ENCODE peak calls at places on chromosome 2, in six cellular contexts. B, Q, N, G, D and F are unnamed samples.

GRCh38 chr2:225070811-225071210 is 28.5 kb upstream of the DOCK10 start:
- DNase-seq in D (no peak), B (no peak), N (no peak), Q (no peak), G (no peak), F (no peak)

GRCh38 chr2:46481541-46482193 is 2.3 kb downstream of the TMEM247 start:
- DNase-seq in B (no peak), D (no peak), Q (no peak), N (no peak), G (no peak), F (no peak)

GRCh38 chr2:27322301-27322765 is 564 bp downstream of the MPV17 start:
- DNase-seq in Q (no peak), G (no peak), N (no peak), D (no peak), B (no peak), F (no peak)

GRCh38 chr2:188046437-188046836 is 245.2 kb upstream of the GULP1 start:
- DNase-seq in N (no peak), B (no peak), G (no peak), D (no peak), Q (no peak), F (no peak)

GRCh38 chr2:230414302-230414701 is 1.7 kb upstream of the SP100 start:
- DNase-seq in D (no peak), Q (no peak), G (no peak), B (no peak), N (no peak), F (no peak)

GRCh38 chr2:53509827-53510785 is 257.5 kb upstream of the CHAC2 start:
- DNase-seq in B (no peak), G (no peak), Q (no peak), N (no peak), D (no peak), F (no peak)

GRCh38 chr2:134657650-134658250 is 61.0 kb downstream of the TMEM163 start:
- DNase-seq in B (peak; percentile 23), N (no peak), D (no peak), G (no peak), Q (no peak), F (no peak)

GRCh38 chr2:143468341-143468888 is 339.2 kb downstream of the ARHGAP15 start:
- DNase-seq in G (no peak), B (no peak), D (peak; percentile 30), N (no peak), Q (no peak), F (no peak)

GRCh38 chr2:160993543-160994090 is 166.6 kb upstream of the TANK start:
- DNase-seq in N (no peak), Q (no peak), G (no peak), B (no peak), D (no peak), F (no peak)

GRCh38 chr2:40242315-40242714 is 209.6 kb downstream of the SLC8A1 start:
- DNase-seq in G (no peak), B (no peak), N (no peak), Q (no peak), D (no peak), F (no peak)

GRCh38 chr2:219630770-219631405 is 3.5 kb downstream of the SLC4A3 start:
- DNase-seq in N (no peak), D (no peak), G (no peak), B (no peak), Q (no peak), F (peak; percentile 61)

GRCh38 chr2:138183700-138184099 is 219.4 kb downstream of the HNMT start:
- DNase-seq in B (no peak), G (no peak), N (no peak), D (no peak), Q (no peak), F (no peak)

GRCh38 chr2:204452464-204453023 is 92.7 kb upstream of the PARD3B start:
- DNase-seq in N (no peak), D (no peak), Q (no peak), G (no peak), B (peak; percentile 74), F (peak; percentile 79)

GRCh38 chr2:216661639-216662375 is 28.6 kb downstream of the IGFBP2 start:
- DNase-seq in Q (no peak), D (no peak), G (no peak), B (peak; percentile 36), N (no peak), F (no peak)

GRCh38 chr2:185187421-185187820 is 551.2 kb upstream of the FSIP2 start:
- DNase-seq in Q (no peak), G (no peak), N (no peak), D (no peak), B (no peak), F (no peak)

GRCh38 chr2:17849260-17849659 is 29.2 kb upstream of the KCNS3 start:
- DNase-seq in G (no peak), N (no peak), Q (no peak), D (no peak), B (no peak), F (no peak)

DNA sequence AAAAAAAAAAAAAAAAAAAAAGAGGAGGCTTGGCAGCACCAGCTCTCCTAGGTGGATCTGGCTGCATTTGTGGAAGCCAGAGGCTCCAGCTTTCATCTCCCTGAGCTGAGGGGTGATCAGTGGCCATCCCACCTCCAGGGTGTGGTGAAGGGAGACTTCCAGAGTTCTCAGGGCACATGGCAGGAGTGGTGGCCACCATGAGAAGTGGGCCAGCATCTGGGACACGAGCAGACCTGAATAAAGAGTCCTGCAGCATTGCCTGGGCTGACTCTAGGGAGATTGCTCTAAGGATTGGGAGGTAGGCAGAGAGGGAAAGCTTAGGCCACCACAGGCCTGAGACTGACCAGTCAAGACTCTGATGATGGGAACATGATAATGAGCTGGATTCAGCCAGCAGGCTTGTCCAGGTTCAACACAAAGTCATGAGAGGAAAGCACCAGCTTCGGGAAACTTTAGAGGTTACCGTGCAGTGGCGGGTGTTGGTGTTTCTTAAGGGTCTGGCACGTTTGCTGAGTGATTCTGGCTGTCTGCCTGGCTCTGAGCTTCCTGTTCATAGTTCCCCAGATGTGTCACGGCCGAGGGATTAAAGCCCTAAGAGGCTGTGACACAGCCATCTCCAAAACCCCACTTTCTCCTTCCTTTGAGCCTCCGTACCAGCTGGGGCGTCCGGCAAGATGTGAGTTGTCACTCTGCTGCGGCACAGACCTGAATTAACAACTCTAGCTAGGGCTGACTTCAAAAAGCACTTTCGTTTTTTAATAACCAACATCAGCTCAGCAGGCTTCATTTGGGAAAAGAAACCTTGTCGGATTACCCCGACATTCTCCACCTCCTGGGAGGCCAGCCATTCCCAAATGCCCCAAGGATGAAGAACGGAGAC is 38.3 kb upstream of the IL1R1 start:
- DNase-seq in B (no peak), D (peak; percentile 67), Q (peak; percentile 85), N (no peak), G (peak; percentile 96), F (peak; percentile 92)
- TF ChIP-seq POLR2A in B (no peak), D (no peak), Q (no peak), N (no peak), G (no peak), F (no peak)

GRCh38 chr2:150188801-150189200 is 298.7 kb downstream of the RND3 start:
- DNase-seq in B (no peak), N (no peak), D (no peak), Q (no peak), G (no peak), F (no peak)
- TF ChIP-seq POLR2AphosphoS5 in B (no peak), N (no peak), D (no peak), Q (no peak), G (no peak), F (no peak)

GRCh38 chr2:72921088-72921851 is 4.0 kb downstream of the EMX1 start:
- DNase-seq in G (no peak), B (no peak), N (no peak), Q (no peak), D (no peak), F (peak; percentile 33)
- TF ChIP-seq EP300 in G (no peak), B (no peak), N (no peak), Q (no peak), D (no peak), F (no peak)

GRCh38 chr2:111167238-111168162 is 46.8 kb downstream of the BCL2L11 start:
- DNase-seq in N (no peak), Q (no peak), G (no peak), D (no peak), B (no peak), F (no peak)
- TF ChIP-seq POLR2A in N (no peak), Q (no peak), G (no peak), D (peak; percentile 26), B (no peak), F (no peak)

GRCh38 chr2:38095996-38096861 is 20.3 kb upstream of the CYP1B1 start:
- DNase-seq in D (no peak), Q (no peak), N (no peak), B (no peak), G (no peak), F (no peak)
- TF ChIP-seq POLR2AphosphoS5 in D (peak; percentile 29), Q (no peak), N (no peak), B (no peak), G (no peak), F (no peak)

GRCh38 chr2:103873719-103874359 is 980.1 kb upstream of the POU3F3 start:
- DNase-seq in D (no peak), B (no peak), N (no peak), G (no peak), Q (no peak), F (no peak)
- TF ChIP-seq EP300 in D (no peak), B (no peak), N (no peak), G (no peak), Q (no peak), F (no peak)

GRCh38 chr2:30661173-30662107 is 145.8 kb downstream of the CAPN13 start:
- DNase-seq in G (peak; percentile 72), N (no peak), B (no peak), D (no peak), Q (no peak), F (no peak)
- TF ChIP-seq POLR2A in G (no peak), N (peak; percentile 21), B (no peak), D (no peak), Q (no peak), F (no peak)

DNA sequence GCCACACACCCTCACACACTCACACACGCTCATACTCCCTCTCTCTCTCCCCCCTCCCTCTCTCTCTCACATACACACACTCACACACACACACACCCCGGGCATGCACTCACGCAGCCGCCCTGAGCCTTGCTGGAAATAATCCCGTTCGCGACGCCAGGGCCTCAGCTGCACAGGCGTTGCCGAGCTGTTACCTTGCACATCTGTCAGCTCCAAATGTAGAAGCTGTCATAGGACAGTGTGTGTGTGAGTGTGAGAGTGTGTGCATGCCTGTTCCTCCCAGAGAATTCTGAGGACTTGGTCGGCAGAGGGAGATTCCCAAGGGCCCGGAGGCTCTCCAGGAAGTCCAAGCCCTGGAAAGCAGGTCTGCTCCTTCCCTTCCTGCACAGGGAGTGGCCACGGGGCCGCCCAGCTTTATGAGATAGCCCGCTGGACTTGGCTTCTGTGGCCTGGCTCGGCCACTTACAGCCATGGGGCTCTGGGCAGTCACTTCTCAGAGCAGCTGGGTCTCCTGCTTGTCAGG is 8.6 kb downstream of the SPR start:
- DNase-seq in B (no peak), G (no peak), N (no peak), Q (no peak), D (no peak), F (no peak)
- TF ChIP-seq POLR2AphosphoS5 in B (no peak), G (no peak), N (no peak), Q (no peak), D (no peak), F (no peak)